ENCODE peak calls at places on chromosomes 11 and 22, in six cellular contexts. O is ovary, W is OCI-LY7, J is cardiac muscle cell, X is thoracic aorta, F is SJSA1. L is an unnamed sample.

GRCh38 chr22:23217171-23218052 is 37.1 kb downstream of the BCR start:
- DNase-seq in O (peak; percentile 50), W (no peak), J (no peak), X (no peak), F (no peak), L (no peak)

GRCh38 chr11:6895010-6895409 is 2.7 kb upstream of the OR2D2 start:
- DNase-seq in O (no peak), W (no peak), J (no peak), X (no peak), F (no peak), L (no peak)

GRCh38 chr11:19110290-19110689 is 6.7 kb upstream of the ZDHHC13 start:
- DNase-seq in O (no peak), W (no peak), J (no peak), X (no peak), F (no peak), L (no peak)

GRCh38 chr22:46002757-46003270 is 25.9 kb upstream of the WNT7B start:
- DNase-seq in O (peak; percentile 38), W (no peak), J (no peak), X (no peak), F (peak; percentile 88), L (no peak)

GRCh38 chr22:26360169-26360885 is 68.7 kb upstream of the ASPHD2 start:
- DNase-seq in O (peak; percentile 65), W (peak; percentile 70), J (peak; percentile 75), X (peak; percentile 9), F (peak; percentile 69), L (peak; percentile 82)

GRCh38 chr11:75241906-75242644 is 1.5 kb downstream of the TPBGL start:
- DNase-seq in O (no peak), W (no peak), J (no peak), X (no peak), F (no peak), L (no peak)

GRCh38 chr22:43974028-43974545 is 18.8 kb downstream of the SAMM50 start:
- DNase-seq in O (no peak), W (no peak), J (no peak), X (no peak), F (no peak), L (no peak)

GRCh38 chr11:64086263-64086938 is 50.7 kb downstream of the FLRT1 start:
- DNase-seq in O (peak; percentile 75), W (no peak), J (no peak), X (no peak), F (no peak), L (peak; percentile 36)

GRCh38 chr22:37633693-37634504 is 5.6 kb upstream of the SH3BP1 start:
- DNase-seq in O (peak; percentile 95), W (peak; percentile 65), J (peak; percentile 88), X (no peak), F (peak; percentile 86), L (peak; percentile 74)

GRCh38 chr11:27291302-27291889 is 71.6 kb downstream of the CCDC34 start:
- DNase-seq in O (no peak), W (peak; percentile 73), J (no peak), X (no peak), F (no peak), L (no peak)

GRCh38 chr11:82494988-82495432 is 238.7 kb downstream of the FAM181B start:
- DNase-seq in O (no peak), W (peak; percentile 29), J (peak; percentile 26), X (no peak), F (no peak), L (no peak)

GRCh38 chr11:14270690-14271542 is 88.1 kb downstream of the RRAS2 start:
- DNase-seq in O (no peak), W (no peak), J (no peak), X (no peak), F (no peak), L (no peak)

GRCh38 chr11:86202013-86202336 is 42.6 kb upstream of the EED start:
- DNase-seq in O (no peak), W (peak; percentile 37), J (no peak), X (no peak), F (no peak), L (no peak)

GRCh38 chr11:128458316-128458715 is 129.0 kb downstream of the ETS1 start:
- DNase-seq in O (no peak), W (no peak), J (no peak), X (no peak), F (no peak), L (no peak)

GRCh38 chr22:49158741-49159564 is 668.7 kb downstream of the BRD1 start:
- DNase-seq in O (no peak), W (no peak), J (no peak), X (no peak), F (no peak), L (no peak)

GRCh38 chr11:8342821-8343681 is 79.4 kb upstream of the LMO1 start:
- DNase-seq in O (no peak), W (no peak), J (no peak), X (no peak), F (no peak), L (no peak)

GRCh38 chr11:130423541-130424155 is 4.8 kb downstream of the ADAMTS8 start:
- DNase-seq in O (no peak), W (no peak), J (peak; percentile 80), X (no peak), F (no peak), L (no peak)

GRCh38 chr22:33382427-33382826 is 324.2 kb upstream of the SYN3 start:
- DNase-seq in O (no peak), W (no peak), J (no peak), X (no peak), F (no peak), L (no peak)

GRCh38 chr22:30267382-30268302 is 991 bp upstream of the OSM start:
- DNase-seq in O (no peak), W (no peak), J (no peak), X (no peak), F (no peak), L (no peak)

GRCh38 chr11:120587299-120587698 is 75.8 kb downstream of the GRIK4 start:
- DNase-seq in O (no peak), W (no peak), J (no peak), X (no peak), F (no peak), L (no peak)

GRCh38 chr22:50157976-50158375 is 12.6 kb upstream of the PANX2 start:
- DNase-seq in O (no peak), W (no peak), J (no peak), X (no peak), F (no peak), L (no peak)

GRCh38 chr11:27276141-27276540 is 86.9 kb downstream of the CCDC34 start:
- DNase-seq in O (no peak), W (no peak), J (no peak), X (no peak), F (no peak), L (no peak)

GRCh38 chr11:71946144-71946571 is 17.3 kb downstream of the RNF121 start:
- DNase-seq in O (no peak), W (no peak), J (no peak), X (no peak), F (peak; percentile 57), L (no peak)

GRCh38 chr11:47099213-47099917 is 77.3 kb downstream of the ARFGAP2 start:
- DNase-seq in O (no peak), W (no peak), J (no peak), X (no peak), F (no peak), L (no peak)

GRCh38 chr11:133656100-133656635 is 123.9 kb upstream of the OPCML start:
- DNase-seq in O (no peak), W (no peak), J (no peak), X (no peak), F (no peak), L (no peak)

GRCh38 chr11:102603091-102603490 is 22.0 kb downstream of the MMP20 start:
- DNase-seq in O (no peak), W (no peak), J (peak; percentile 15), X (no peak), F (peak; percentile 71), L (no peak)

GRCh38 chr22:20029550-20030225 is 8.8 kb downstream of the TANGO2 start:
- DNase-seq in O (no peak), W (no peak), J (no peak), X (no peak), F (no peak), L (no peak)

GRCh38 chr22:42178910-42179495 is 48.4 kb upstream of the CYP2D6 start:
- DNase-seq in O (no peak), W (no peak), J (no peak), X (no peak), F (no peak), L (no peak)
- H3K4me1 ChIP-seq in O (no peaks in the 10 kb centered on the region), W (no peaks in the 10 kb centered on the region), J (no peaks in the 10 kb centered on the region), X (peaks cover 3% of the 10 kb centered on the region), F (no peaks in the 10 kb centered on the region), L (no peaks in the 10 kb centered on the region)

DNA sequence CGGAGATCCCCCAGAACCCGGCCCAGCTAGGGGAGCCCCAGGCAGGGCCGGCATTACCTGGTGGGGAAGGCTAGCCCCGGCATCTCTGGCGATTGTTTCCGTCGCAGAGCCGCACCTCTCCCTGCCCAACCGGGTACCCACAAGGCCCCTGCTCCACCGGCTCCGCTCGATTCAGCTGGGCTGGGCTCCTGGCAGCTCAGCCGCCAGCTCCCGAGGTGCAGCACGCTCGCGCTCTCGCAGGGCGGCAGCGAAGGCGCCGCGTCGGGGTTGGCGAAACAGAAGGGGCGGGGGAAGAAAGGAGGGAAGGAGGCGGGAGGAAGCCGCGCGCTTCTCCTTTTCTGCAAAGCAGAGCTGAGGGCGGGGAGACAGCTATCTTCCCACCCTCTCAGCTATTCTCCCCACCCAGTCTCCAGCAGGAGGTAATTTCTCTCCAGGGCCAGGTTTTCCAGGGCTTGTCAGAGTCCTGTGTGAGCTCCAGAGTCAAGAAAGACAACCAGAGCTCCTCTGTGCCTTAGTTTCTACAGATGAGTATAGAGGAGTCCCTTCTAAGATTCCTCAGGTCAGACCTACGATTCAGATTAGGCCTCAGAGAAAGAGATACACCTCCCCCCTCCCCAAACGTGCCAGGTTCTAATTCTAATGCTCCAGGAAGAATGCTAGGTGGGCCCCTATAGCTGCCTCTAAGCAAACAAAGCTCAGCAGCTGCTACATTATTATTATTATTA is 62.0 kb downstream of the PAK1 start:
- DNase-seq in O (peak; percentile 88), W (peak; percentile 4), J (peak; percentile 86), X (peak; percentile 25), F (peak; percentile 74), L (peak; percentile 61)
- H3K4me1 ChIP-seq in O (peaks cover 4% of the 10 kb centered on the region), W (no peaks in the 10 kb centered on the region), J (no peaks in the 10 kb centered on the region), X (peaks cover 13% of the 10 kb centered on the region), F (peaks cover 14% of the 10 kb centered on the region), L (no peaks in the 10 kb centered on the region)

DNA sequence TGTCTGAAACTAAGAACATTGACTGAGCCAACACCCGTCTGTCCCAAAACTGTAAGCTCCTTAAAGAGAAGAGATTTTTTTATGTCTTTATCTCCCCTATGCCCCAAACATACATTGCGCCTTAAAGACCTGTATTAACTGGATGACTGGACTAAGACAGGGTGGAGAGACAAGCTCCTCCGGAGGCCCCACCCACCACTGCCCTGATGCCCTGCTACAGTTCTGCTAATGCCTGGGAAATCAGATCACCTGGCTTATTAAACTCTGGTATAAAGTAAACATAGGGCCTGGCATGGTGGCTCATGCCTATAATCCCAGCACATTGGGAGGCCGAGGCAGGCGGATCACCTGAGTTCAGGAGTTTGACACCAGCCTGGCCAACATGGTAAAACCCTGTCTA is 203.7 kb downstream of the TENM4 start:
- DNase-seq in O (no peak), W (no peak), J (no peak), X (no peak), F (no peak), L (no peak)
- H3K4me1 ChIP-seq in O (peaks cover 19% of the 10 kb centered on the region), W (no peaks in the 10 kb centered on the region), J (peaks cover 16% of the 10 kb centered on the region), X (peaks cover 4% of the 10 kb centered on the region), F (peaks cover 17% of the 10 kb centered on the region), L (no peaks in the 10 kb centered on the region)

DNA sequence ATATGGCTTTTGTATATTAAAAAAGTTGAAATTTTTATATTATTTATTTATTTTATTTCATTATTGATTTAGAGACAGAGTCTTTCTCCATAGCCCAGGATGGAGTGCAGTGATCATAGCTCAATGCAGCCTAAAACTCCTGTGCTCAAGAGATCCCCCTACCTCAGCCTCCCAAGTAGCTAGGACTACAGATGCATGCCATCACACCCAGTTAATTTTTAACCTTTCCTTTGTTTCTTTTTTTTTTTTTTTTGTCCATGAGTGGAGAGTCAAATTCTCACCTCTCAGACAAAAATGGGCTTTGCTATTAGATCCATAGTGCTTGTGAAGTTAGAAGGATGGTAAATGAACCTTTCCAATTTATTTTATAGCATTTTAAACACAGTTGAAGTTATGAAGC is 182.5 kb downstream of the SOX6 start:
- DNase-seq in O (no peak), W (no peak), J (no peak), X (no peak), F (no peak), L (no peak)
- H3K4me1 ChIP-seq in O (no peaks in the 10 kb centered on the region), W (no peaks in the 10 kb centered on the region), J (peaks cover 6% of the 10 kb centered on the region), X (peaks cover 6% of the 10 kb centered on the region), F (peaks cover 10% of the 10 kb centered on the region), L (no peaks in the 10 kb centered on the region)

L was measured in tibial nerve.